ENCODE peak calls at places on chromosomes 1 and 21, in five cellular contexts. L is GM12865, J is upper lobe of right lung, P is endodermal cell, X is epithelial cell of esophagus. B is an unnamed sample.

GRCh38 chr1:237736372-237737029 is 154.2 kb downstream of the ZP4 start:
- DNase-seq in L (peak; percentile 38), X (peak; percentile 18), J (no peak), P (peak; percentile 59), B (peak; percentile 1)

GRCh38 chr1:18257775-18258174 is 150.2 kb downstream of the IGSF21 start:
- DNase-seq in J (no peak), X (no peak), L (no peak), P (no peak), B (no peak)

GRCh38 chr1:156390409-156391144 is 21.6 kb downstream of the RHBG start:
- DNase-seq in X (no peak), L (no peak), J (no peak), P (no peak), B (no peak)

GRCh38 chr1:71572038-71572437 is 491.2 kb upstream of the ZRANB2 start:
- DNase-seq in X (peak; percentile 35), J (no peak), P (no peak), L (no peak), B (no peak)

GRCh38 chr1:75615664-75616435 is 4.9 kb upstream of the SLC44A5 start:
- DNase-seq in L (no peak), P (peak; percentile 78), X (peak; percentile 45), J (peak; percentile 67), B (no peak)

GRCh38 chr1:37602750-37603694 is 7.3 kb upstream of the GNL2 start:
- DNase-seq in P (peak; percentile 73), L (peak; percentile 57), J (no peak), X (peak; percentile 37), B (peak; percentile 61)

GRCh38 chr1:232084584-232085223 is 458.1 kb downstream of the DISC1 start:
- DNase-seq in P (peak; percentile 92), X (peak; percentile 47), L (no peak), J (no peak), B (peak; percentile 15)

GRCh38 chr1:147579532-147580199 is 38.4 kb downstream of the BCL9 start:
- DNase-seq in X (no peak), J (peak; percentile 65), L (peak; percentile 6), P (peak; percentile 50), B (no peak)

GRCh38 chr1:51297401-51298321 is 32.7 kb downstream of the TTC39A start:
- DNase-seq in L (no peak), X (no peak), P (no peak), J (peak; percentile 59), B (no peak)

GRCh38 chr1:38241594-38242331 is 195.2 kb upstream of the POU3F1 start:
- DNase-seq in P (no peak), J (no peak), L (no peak), X (no peak), B (no peak)

GRCh38 chr1:186535388-186536133 is 74.6 kb upstream of the PDC start:
- DNase-seq in J (no peak), X (peak; percentile 89), P (no peak), L (no peak), B (no peak)

GRCh38 chr21:32764186-32764585 is 7.4 kb downstream of the PAXBP1 start:
- DNase-seq in X (no peak), L (no peak), J (no peak), P (no peak), B (no peak)

GRCh38 chr1:38101037-38101782 is 54.6 kb upstream of the POU3F1 start:
- DNase-seq in J (no peak), X (no peak), P (no peak), L (no peak), B (no peak)

GRCh38 chr1:179817789-179818188 is 59.8 kb downstream of the TOR1AIP2 start:
- DNase-seq in L (no peak), P (no peak), J (no peak), X (no peak), B (peak; percentile 58)

GRCh38 chr1:165218666-165219065 is 137.8 kb downstream of the LMX1A start:
- DNase-seq in X (no peak), P (no peak), L (no peak), J (no peak), B (no peak)

GRCh38 chr1:205373022-205373421 is 16.3 kb upstream of the KLHDC8A start:
- DNase-seq in J (no peak), X (no peak), L (no peak), P (peak; percentile 57), B (no peak)

GRCh38 chr1:205377355-205377754 is 20.6 kb upstream of the KLHDC8A start:
- DNase-seq in L (no peak), X (no peak), J (no peak), P (peak; percentile 27), B (no peak)

GRCh38 chr1:205376739-205377138 is 20.0 kb upstream of the KLHDC8A start:
- DNase-seq in P (peak; percentile 71), L (no peak), J (no peak), X (peak; percentile 78), B (peak; percentile 9)

GRCh38 chr1:205375816-205376545 is 19.3 kb upstream of the KLHDC8A start:
- DNase-seq in L (no peak), J (no peak), X (peak; percentile 78), P (peak; percentile 85), B (no peak)

GRCh38 chr1:205374205-205375078 is 17.7 kb upstream of the KLHDC8A start:
- DNase-seq in L (no peak), J (no peak), P (peak; percentile 43), X (peak; percentile 85), B (no peak)
- H3K4me3 ChIP-seq in L (no peak overlapping the region), J (no peak overlapping the region), P (no peak overlapping the region), X (no peak overlapping the region), B (no peak overlapping the region)

GRCh38 chr1:116909511-116910378 is at the start of gene PTGFRN:
- DNase-seq in L (no peak), P (peak; percentile 92), J (peak; percentile 89), X (peak; percentile 85), B (peak; percentile 75)
- H3K4me3 ChIP-seq in L (peak within 1 kb of the TSS; percentile 47), P (peak within 1 kb of the TSS; percentile 83), J (peak within 1 kb of the TSS; percentile 68), X (peak within 1 kb of the TSS; percentile 85), B (peak within 1 kb of the TSS; percentile 62)

DNA sequence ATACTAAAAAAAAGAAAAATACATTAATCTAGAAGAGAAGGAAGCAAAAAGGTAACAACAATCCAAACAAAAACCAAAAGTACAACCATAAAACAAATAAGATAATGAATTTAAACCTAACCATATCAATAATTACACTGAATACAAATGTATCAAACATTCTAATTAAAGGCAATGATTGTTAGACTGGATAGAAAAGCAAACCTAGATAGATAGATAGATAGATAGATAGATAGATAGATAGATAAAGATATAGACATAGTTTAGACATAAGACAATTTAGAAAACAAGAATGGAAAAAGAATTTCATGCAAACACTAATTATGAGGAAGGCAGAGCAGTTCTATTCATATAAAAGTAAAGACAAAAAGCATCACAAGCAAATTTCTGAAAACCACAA is 24.9 kb downstream of the DENND1B start:
- DNase-seq in J (no peak), X (no peak), L (no peak), P (no peak), B (no peak)
- H3K4me3 ChIP-seq in J (no peak overlapping the region), X (no peak overlapping the region), L (no peak overlapping the region), P (no peak overlapping the region), B (no peak overlapping the region)

GRCh38 chr1:16013220-16013907 is 4.5 kb downstream of the HSPB7 start:
- DNase-seq in P (peak; percentile 94), X (peak; percentile 48), L (peak; percentile 26), J (no peak), B (peak; percentile 84)
- H3K4me3 ChIP-seq in P (peak overlapping the region; percentile 56), X (no peak overlapping the region), L (peak overlapping the region; percentile 49), J (peak overlapping the region; percentile 46), B (no peak overlapping the region)

GRCh38 chr21:45927032-45927431 is 54.5 kb upstream of the COL6A1 start:
- DNase-seq in L (no peak), J (no peak), P (no peak), X (no peak), B (no peak)

GRCh38 chr21:45927851-45928850 is 53.4 kb upstream of the COL6A1 start:
- DNase-seq in L (no peak), X (no peak), P (no peak), J (no peak), B (no peak)

GRCh38 chr21:45923146-45923545 is 58.4 kb upstream of the COL6A1 start:
- DNase-seq in P (peak; percentile 93), X (peak; percentile 20), L (no peak), J (peak; percentile 76), B (peak; percentile 26)

GRCh38 chr21:45929477-45929876 is 52.1 kb upstream of the COL6A1 start:
- DNase-seq in X (no peak), J (no peak), L (no peak), P (no peak), B (no peak)

DNA sequence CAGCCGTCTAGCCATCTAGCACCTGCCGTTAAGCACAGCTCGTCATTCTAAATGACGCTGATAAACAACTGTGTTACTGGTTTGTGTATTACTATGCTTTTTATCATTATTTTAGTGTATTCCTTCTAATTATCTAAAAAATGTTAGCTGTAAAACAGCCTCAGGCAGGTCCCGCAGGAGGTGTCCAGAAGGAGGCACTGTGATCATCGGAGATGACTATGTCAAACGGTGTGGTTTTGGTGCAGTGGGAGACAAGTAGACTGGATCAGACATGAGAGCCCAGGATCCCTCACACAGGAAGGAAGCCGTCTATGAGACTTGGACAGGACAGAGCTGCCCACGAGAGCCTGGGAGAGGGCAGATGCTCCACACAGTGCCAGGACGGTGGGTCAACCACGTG is 55.3 kb upstream of the COL6A1 start:
- DNase-seq in X (no peak), P (no peak), J (no peak), L (no peak), B (no peak)
- H3K4me3 ChIP-seq in X (no peak overlapping the region), P (no peak overlapping the region), J (no peak overlapping the region), L (no peak overlapping the region), B (no peak overlapping the region)

DNA sequence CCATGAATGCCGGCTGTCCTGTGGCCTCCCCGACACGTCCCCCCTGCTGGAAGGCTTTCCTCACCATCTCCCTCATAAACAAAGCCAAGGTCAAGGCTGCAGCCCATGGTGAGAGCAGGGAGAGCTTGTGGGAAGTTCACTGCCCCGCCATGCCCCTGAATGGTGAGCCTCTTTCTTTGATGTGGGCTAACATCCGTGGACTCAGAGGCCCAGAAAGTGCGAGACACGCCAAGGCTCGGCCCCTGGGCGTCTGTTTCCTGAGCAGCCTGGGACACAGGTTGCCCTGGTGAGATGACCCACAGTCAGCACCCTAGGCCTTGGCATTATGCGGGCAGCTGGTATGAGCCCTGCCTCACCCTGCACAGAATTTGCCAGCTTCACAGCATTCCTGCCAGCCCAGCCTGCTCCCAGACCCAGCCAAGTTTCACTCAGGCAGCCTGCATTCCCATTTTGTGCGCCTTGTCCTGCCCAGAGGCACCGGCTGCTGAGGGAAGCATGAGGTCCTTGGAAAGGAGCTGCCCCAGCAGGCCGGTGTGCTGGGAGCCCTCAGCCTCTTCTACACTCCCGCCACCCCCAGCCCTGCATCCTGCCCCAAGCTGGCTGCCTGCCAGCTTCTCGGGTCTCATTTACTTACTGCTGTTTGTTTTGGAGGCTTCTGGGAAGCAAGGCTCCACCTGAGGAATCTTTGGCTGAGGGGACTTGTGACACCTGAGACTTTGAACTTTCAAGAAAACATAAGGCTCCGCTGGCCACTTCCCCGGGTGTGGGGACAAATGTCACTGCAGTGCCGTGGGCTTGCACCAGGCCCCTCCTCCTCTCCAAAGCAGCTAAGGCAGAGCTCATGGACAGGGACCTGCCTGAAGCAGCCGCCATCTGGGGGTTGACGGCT is 31.9 kb downstream of the NEK2 start:
- DNase-seq in L (no peak), X (peak; percentile 68), P (peak; percentile 77), J (peak; percentile 78), B (no peak)
- H3K4me3 ChIP-seq in L (no peak overlapping the region), X (no peak overlapping the region), P (no peak overlapping the region), J (no peak overlapping the region), B (no peak overlapping the region)